ENCODE peak calls at places on chromosomes 11 and 22, in five cellular contexts. D, J, H, O and K are unnamed samples.

GRCh38 chr22:20987375-20987774 is 5.3 kb downstream of the LZTR1 start:
- DNase-seq in D (no peak), J (no peak), H (no peak), O (peak; percentile 11), K (no peak)

GRCh38 chr11:121578216-121579063 is 125.7 kb upstream of the SORL1-AS1 start:
- DNase-seq in D (no peak), J (no peak), H (peak; percentile 4), O (no peak), K (no peak)

GRCh38 chr22:50625131-50625567 is 2.8 kb downstream of the ARSA start:
- DNase-seq in D (no peak), J (no peak), H (no peak), O (no peak), K (no peak)

GRCh38 chr11:110989734-110990133 is 255.8 kb upstream of the POU2AF2 start:
- DNase-seq in D (no peak), J (no peak), H (peak; percentile 90), O (no peak), K (no peak)

GRCh38 chr22:24758164-24758799 is 16.2 kb downstream of the PIWIL3 start:
- DNase-seq in D (peak; percentile 14), J (no peak), H (peak; percentile 60), O (peak; percentile 24), K (no peak)

GRCh38 chr11:126318642-126319373 is 14.9 kb downstream of the DCPS start:
- DNase-seq in D (no peak), J (peak; percentile 61), H (peak; percentile 97), O (no peak), K (peak; percentile 64)

GRCh38 chr11:26557666-26558065 is 14.4 kb downstream of the MUC15 start:
- DNase-seq in D (no peak), J (no peak), H (no peak), O (no peak), K (no peak)

GRCh38 chr11:74466916-74467885 is at the start of gene KCNE3:
- DNase-seq in D (no peak), J (no peak), H (no peak), O (peak; percentile 68), K (peak; percentile 82)

GRCh38 chr11:102680945-102681344 is 24.6 kb downstream of the MMP27 start:
- DNase-seq in D (no peak), J (no peak), H (no peak), O (no peak), K (no peak)

GRCh38 chr11:16346975-16347374 is 9.4 kb downstream of the SOX6 start:
- DNase-seq in D (no peak), J (no peak), H (peak; percentile 83), O (no peak), K (no peak)

GRCh38 chr11:11813288-11813962 is 28.3 kb upstream of the USP47 start:
- DNase-seq in D (peak; percentile 45), J (no peak), H (peak; percentile 97), O (no peak), K (peak; percentile 50)

GRCh38 chr22:44702479-44703219 is 645 bp downstream of the PRR5 start:
- DNase-seq in D (no peak), J (no peak), H (peak; percentile 54), O (no peak), K (no peak)

GRCh38 chr11:7490054-7490453 is 4.7 kb downstream of the OLFML1 start:
- DNase-seq in D (no peak), J (no peak), H (peak; percentile 18), O (no peak), K (no peak)

GRCh38 chr11:72573380-72573949 is 100.8 kb downstream of the PDE2A start:
- DNase-seq in D (peak; percentile 67), J (no peak), H (peak; percentile 11), O (peak; percentile 49), K (no peak)

GRCh38 chr11:32099516-32099915 is 8.6 kb downstream of the RCN1 start:
- DNase-seq in D (no peak), J (no peak), H (no peak), O (no peak), K (no peak)

GRCh38 chr11:118436639-118437045 is 350 bp downstream of the KMT2A start:
- DNase-seq in D (no peak), J (no peak), H (peak; percentile 21), O (peak; percentile 37), K (peak; percentile 65)

GRCh38 chr22:22322792-22323191 is 78.2 kb downstream of the VPREB1 start:
- DNase-seq in D (no peak), J (no peak), H (no peak), O (no peak), K (no peak)
- H3K4me3 ChIP-seq in D (no peak overlapping the region), J (no peak overlapping the region), H (no peak overlapping the region), O (no peak overlapping the region), K (no peak overlapping the region)

GRCh38 chr11:70883973-70884688 is 368.2 kb downstream of the SHANK2 start:
- DNase-seq in D (no peak), J (no peak), H (no peak), O (no peak), K (no peak)
- H3K9me3 ChIP-seq in D (no peaks in the 10 kb centered on the region), J (peaks cover 9% of the 10 kb centered on the region), H (no peaks in the 10 kb centered on the region), O (no peaks in the 10 kb centered on the region), K (peaks cover 1% of the 10 kb centered on the region)

GRCh38 chr22:46079861-46080821 is 70.2 kb upstream of the PPARA start:
- DNase-seq in D (no peak), J (no peak), H (no peak), O (peak; percentile 74), K (peak; percentile 95)

GRCh38 chr22:46082633-46083032 is 67.7 kb upstream of the PPARA start:
- DNase-seq in D (no peak), J (no peak), H (no peak), O (no peak), K (no peak)

GRCh38 chr22:46083383-46084350 is 66.7 kb upstream of the PPARA start:
- DNase-seq in D (no peak), J (no peak), H (no peak), O (peak; percentile 20), K (peak; percentile 54)

GRCh38 chr22:46081036-46081830 is 69.1 kb upstream of the PPARA start:
- DNase-seq in D (no peak), J (no peak), H (no peak), O (peak; percentile 25), K (peak; percentile 58)

DNA sequence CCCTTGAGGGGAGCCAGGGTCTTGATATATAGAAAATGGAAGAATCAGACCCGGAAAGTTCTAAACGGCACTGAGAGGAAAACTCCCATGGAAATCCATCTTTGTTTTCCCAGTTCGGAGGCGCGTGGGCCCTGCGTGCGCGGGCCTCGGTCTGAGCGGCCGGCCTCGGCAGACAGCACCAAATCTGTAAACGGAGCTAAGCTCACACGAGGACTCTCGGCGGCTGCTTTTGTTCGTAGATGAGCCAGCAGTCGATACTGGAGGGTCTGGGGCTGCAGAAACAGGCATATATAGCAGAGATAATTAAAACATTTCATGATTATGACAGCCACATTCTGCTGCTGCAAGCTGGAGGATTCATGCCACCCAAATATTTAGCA is 68.5 kb upstream of the PPARA start:
- DNase-seq in D (no peak), J (no peak), H (no peak), O (peak; percentile 24), K (peak; percentile 47)
- H3K4me3 ChIP-seq in D (peak overlapping the region; percentile 52), J (peak overlapping the region; percentile 90), H (no peak overlapping the region), O (peak overlapping the region; percentile 89), K (no peak overlapping the region)

DNA sequence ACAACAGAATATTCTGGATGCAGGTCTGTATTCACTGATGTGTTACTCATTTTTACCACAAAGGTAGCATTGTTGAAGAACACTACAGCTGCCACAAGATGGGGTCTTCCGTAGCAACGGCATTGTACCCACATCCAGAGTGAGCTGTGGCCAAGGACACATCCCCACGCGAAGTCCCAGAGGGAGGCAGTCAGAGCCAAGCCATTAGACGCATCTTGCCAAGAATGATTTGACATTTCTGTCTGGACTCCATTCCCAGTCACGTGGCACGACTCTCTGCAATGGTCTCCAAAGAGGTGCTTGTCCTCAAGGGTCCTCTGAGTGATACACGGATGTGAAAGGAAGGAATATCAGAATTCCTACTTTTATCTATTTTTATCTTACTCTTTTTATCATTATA is 15.5 kb downstream of the OPCML start:
- DNase-seq in D (no peak), J (no peak), H (no peak), O (no peak), K (no peak)
- H3K9me3 ChIP-seq in D (no peaks in the 10 kb centered on the region), J (no peaks in the 10 kb centered on the region), H (peaks cover 54% of the 10 kb centered on the region), O (no peaks in the 10 kb centered on the region), K (no peaks in the 10 kb centered on the region)

GRCh38 chr11:65066315-65066714 is 8.0 kb upstream of the NAALADL1 start:
- DNase-seq in D (no peak), J (no peak), H (no peak), O (no peak), K (no peak)
- H3K4me3 ChIP-seq in D (no peak overlapping the region), J (no peak overlapping the region), H (no peak overlapping the region), O (no peak overlapping the region), K (no peak overlapping the region)